ENCODE peak calls at places on chromosomes 7 and 10, in eight cellular contexts. Z is activated CD8-positive, alpha-beta memory T cell treated with anti-CD3 and anti-CD28 coated beads, Interleukin-2, amount 10 ng/mL, durations not matched to agents 7 days and 5 days; V is GM20000; C is iris pigment epithelial cell; T is Caco-2; K is T-helper 9 cell; N is endodermal cell; Y is NB4. I is an unnamed sample.
A peak's percentile ranks its signal among the peaks of the same experiment; 100 is the strongest.

GRCh38 chr10:22958338-22958737 is 30.5 kb downstream of the ARMC3 start:
- DNase-seq in Z (no peak), V (no peak), C (peak; percentile 77), T (no peak), K (no peak), N (no peak), Y (no peak), I (no peak)

GRCh38 chr7:70786076-70786475 is 345.9 kb upstream of the GALNT17 start:
- DNase-seq in Z (no peak), V (no peak), C (no peak), T (no peak), K (no peak), N (peak; percentile 17), Y (no peak), I (no peak)

GRCh38 chr10:28445511-28445910 is 87.4 kb upstream of the WAC start:
- DNase-seq in Z (no peak), V (no peak), C (no peak), T (peak; percentile 63), K (no peak), N (no peak), Y (no peak), I (no peak)

GRCh38 chr7:75739796-75740672 is 1.3 kb upstream of the HIP1 start:
- DNase-seq in Z (peak; percentile 76), V (peak; percentile 62), C (peak; percentile 74), T (no peak), K (no peak), N (peak; percentile 54), Y (no peak), I (no peak)

GRCh38 chr10:49700997-49701396 is 21.5 kb downstream of the C10orf53 start:
- DNase-seq in Z (no peak), V (no peak), C (no peak), T (peak; percentile 30), K (no peak), N (peak; percentile 76), Y (peak; percentile 18), I (no peak)

GRCh38 chr7:143882611-143883078 is 19.3 kb downstream of the TCAF1 start:
- DNase-seq in Z (no peak), V (peak; percentile 49), C (peak; percentile 40), T (no peak), K (no peak), N (peak; percentile 83), Y (no peak), I (no peak)

GRCh38 chr10:59098811-59099452 is 77.5 kb upstream of the PHYHIPL start:
- DNase-seq in Z (no peak), V (no peak), C (peak; percentile 18), T (no peak), K (no peak), N (no peak), Y (no peak), I (no peak)

GRCh38 chr10:60123668-60124067 is 217.3 kb upstream of the CCDC6 start:
- DNase-seq in Z (no peak), V (no peak), C (peak; percentile 7), T (no peak), K (no peak), N (no peak), Y (no peak), I (no peak)

I was measured in AML-193.